ENCODE peak calls at places on chromosomes 2 and 18, in eight cellular contexts. E, U, P, H, O, T, Z and G are unnamed samples.

GRCh38 chr2:205170399-205170798 is 511.9 kb upstream of the NRP2 start:
- DNase-seq in E (no peak), Z (no peak), T (no peak), H (no peak), U (no peak), P (no peak), O (no peak), G (no peak)

GRCh38 chr2:234029150-234029733 is 21.3 kb upstream of the SPP2 start:
- DNase-seq in Z (no peak), U (no peak), H (no peak), T (no peak), E (no peak), P (peak; percentile 100), O (no peak), G (no peak)

GRCh38 chr18:22493940-22494339 is 76.2 kb upstream of the CTAGE1 start:
- DNase-seq in E (peak; percentile 56), H (no peak), Z (no peak), T (no peak), O (peak; percentile 3), U (no peak), P (no peak), G (no peak)

GRCh38 chr18:7202119-7202680 is 28.7 kb upstream of the LRRC30 start:
- DNase-seq in E (no peak), T (no peak), P (no peak), O (no peak), U (no peak), Z (no peak), H (no peak), G (no peak)

GRCh38 chr2:237222178-237222577 is 136.5 kb downstream of the COPS8 start:
- DNase-seq in O (no peak), E (peak; percentile 90), Z (no peak), P (no peak), H (no peak), U (no peak), T (no peak), G (no peak)

GRCh38 chr2:24852431-24853020 is 59.3 kb downstream of the CENPO start:
- DNase-seq in Z (no peak), U (no peak), H (no peak), E (no peak), P (no peak), O (no peak), T (no peak), G (no peak)

GRCh38 chr2:232889876-232890401 is 19.9 kb downstream of the SNORC start:
- DNase-seq in Z (no peak), H (no peak), U (no peak), E (no peak), P (no peak), O (no peak), T (no peak), G (no peak)

GRCh38 chr18:75364512-75364911 is 63.0 kb downstream of the SMIM21 start:
- DNase-seq in H (no peak), T (no peak), Z (no peak), U (no peak), P (no peak), O (no peak), E (no peak), G (no peak)

GRCh38 chr18:3135536-3135935 is 84.2 kb downstream of the MYOM1 start:
- DNase-seq in H (no peak), Z (no peak), T (no peak), U (peak; percentile 47), E (no peak), O (no peak), P (no peak), G (no peak)

GRCh38 chr18:32891797-32892196 is 119.0 kb upstream of the KLHL14 start:
- DNase-seq in P (no peak), E (no peak), T (no peak), O (no peak), U (no peak), H (no peak), Z (no peak), G (no peak)

GRCh38 chr2:98463988-98464771 is 19.5 kb downstream of the INPP4A start:
- DNase-seq in T (no peak), O (no peak), U (peak; percentile 89), Z (no peak), E (no peak), H (no peak), P (no peak), G (no peak)

GRCh38 chr2:68426885-68427579 is 40.1 kb downstream of the FBXO48 start:
- DNase-seq in P (no peak), O (no peak), H (no peak), T (no peak), Z (no peak), E (no peak), U (peak; percentile 52), G (no peak)

GRCh38 chr2:213162515-213163118 is 11.2 kb upstream of the IKZF2 start:
- DNase-seq in E (no peak), Z (no peak), T (no peak), O (no peak), P (no peak), U (no peak), H (no peak), G (no peak)

GRCh38 chr2:98040331-98040939 is 44.7 kb upstream of the TMEM131 start:
- DNase-seq in U (no peak), E (no peak), P (no peak), H (no peak), Z (no peak), T (no peak), O (no peak), G (no peak)

GRCh38 chr2:61229936-61230335 is 67.9 kb downstream of the C2orf74 start:
- DNase-seq in H (no peak), T (no peak), P (no peak), Z (no peak), O (no peak), U (no peak), E (no peak), G (no peak)

GRCh38 chr18:44895176-44895798 is 214.6 kb downstream of the SETBP1 start:
- DNase-seq in P (peak; percentile 51), U (peak; percentile 73), H (no peak), T (no peak), E (peak; percentile 78), Z (no peak), O (peak; percentile 15), G (peak; percentile 24)

GRCh38 chr2:2331905-2332280 is 818 bp upstream of the MYT1L start:
- DNase-seq in E (no peak), O (no peak), P (no peak), T (no peak), H (no peak), Z (peak; percentile 58), U (no peak), G (no peak)

GRCh38 chr18:80169607-80170006 is 60.5 kb downstream of the ADNP2 start:
- DNase-seq in P (no peak), T (no peak), O (no peak), Z (no peak), E (no peak), U (no peak), H (no peak), G (no peak)

GRCh38 chr2:99544608-99545007 is 54.8 kb upstream of the REV1 start:
- DNase-seq in Z (no peak), H (no peak), P (no peak), O (no peak), U (no peak), E (no peak), T (no peak), G (no peak)

GRCh38 chr2:109513230-109513629 is 100.5 kb downstream of the SEPTIN10 start:
- DNase-seq in U (no peak), E (no peak), O (no peak), H (no peak), P (no peak), Z (no peak), T (no peak), G (no peak)

GRCh38 chr2:81589406-81589805 is 1284.9 kb upstream of the LRRTM1 start:
- DNase-seq in U (no peak), H (no peak), T (no peak), O (no peak), P (no peak), Z (no peak), E (no peak), G (no peak)

GRCh38 chr2:86393521-86394490 is 47.4 kb upstream of the KDM3A start:
- DNase-seq in Z (no peak), T (peak; percentile 64), E (peak; percentile 48), H (no peak), O (no peak), U (peak; percentile 54), P (peak; percentile 90), G (no peak)

GRCh38 chr2:86613515-86613914 is 10.2 kb downstream of the RNF103 start:
- DNase-seq in P (no peak), T (no peak), E (no peak), O (no peak), Z (no peak), U (peak; percentile 48), H (no peak), G (no peak)

GRCh38 chr18:39635966-39636365 is 2070.4 kb upstream of the CELF4 start:
- DNase-seq in H (no peak), T (no peak), E (peak; percentile 12), P (no peak), Z (no peak), O (no peak), U (no peak), G (no peak)

GRCh38 chr2:24538720-24539119 is 47.7 kb downstream of the NCOA1 start:
- DNase-seq in P (no peak), O (no peak), E (no peak), H (no peak), Z (no peak), U (no peak), T (no peak), G (peak; percentile 22)

GRCh38 chr2:25259744-25260124 is 82.0 kb downstream of the DNMT3A start:
- DNase-seq in U (no peak), H (no peak), O (no peak), P (no peak), Z (no peak), E (no peak), T (no peak), G (no peak)

GRCh38 chr18:59846814-59847490 is 52.8 kb upstream of the PMAIP1 start:
- DNase-seq in O (no peak), H (no peak), E (peak; percentile 38), T (no peak), Z (no peak), P (peak; percentile 23), U (peak; percentile 85), G (peak; percentile 86)